ENCODE peak calls at places on chromosomes 4 and X, in five cellular contexts. D is stimulated activated CD8-positive, alpha-beta memory T cell treated with anti-CD3 and anti-CD28 coated beads, Interleukin-15, amount 100 ng/mL, for 4 hours; O is right cardiac atrium; I is A673; X is coronary artery. L is an unnamed sample.

GRCh38 chr4:177339794-177340374 is 30.2 kb downstream of the NEIL3 start:
- DNase-seq in O (no peak), D (no peak), I (peak; percentile 41), X (no peak), L (no peak)

GRCh38 chrX:2397648-2398340 is 103.0 kb downstream of the DHRSX start:
- DNase-seq in O (no peak), X (no peak), D (no peak), I (no peak), L (no peak)

GRCh38 chrX:136711147-136711546 is 63.2 kb downstream of the CD40LG start:
- DNase-seq in O (peak; percentile 57), X (no peak), D (no peak), I (peak; percentile 49), L (no peak)

GRCh38 chr4:109214622-109215350 is 87.7 kb downstream of the COL25A1 start:
- DNase-seq in I (no peak), D (no peak), O (no peak), X (no peak), L (no peak)

GRCh38 chrX:63761639-63762038 is 23.4 kb downstream of the ARHGEF9 start:
- DNase-seq in O (no peak), X (no peak), D (no peak), I (no peak), L (no peak)

GRCh38 chr4:142379277-142380051 is 466.6 kb downstream of the INPP4B start:
- DNase-seq in I (peak; percentile 79), O (no peak), X (no peak), D (no peak), L (no peak)

GRCh38 chrX:102720237-102721168 is at the start of gene GPRASP3:
- DNase-seq in D (peak; percentile 23), I (peak; percentile 68), O (peak; percentile 90), X (no peak), L (peak; percentile 3)

GRCh38 chr4:24915121-24915922 is 2.5 kb upstream of the CCDC149 start:
- DNase-seq in I (no peak), X (no peak), D (no peak), O (no peak), L (no peak)

GRCh38 chrX:16429391-16429790 is 220.6 kb upstream of the S100G start:
- DNase-seq in X (no peak), I (no peak), O (no peak), D (no peak), L (no peak)

GRCh38 chrX:72306085-72306801 is 529 bp upstream of the CITED1 start:
- DNase-seq in I (peak; percentile 40), O (no peak), X (no peak), D (no peak), L (no peak)

GRCh38 chr4:168453146-168453545 is 27.1 kb downstream of the DDX60L start:
- DNase-seq in O (no peak), I (peak; percentile 34), X (no peak), D (no peak), L (no peak)

GRCh38 chrX:119391279-119391678 is 7.9 kb upstream of the SLC25A43 start:
- DNase-seq in X (no peak), O (no peak), I (peak; percentile 12), D (no peak), L (no peak)

GRCh38 chr4:8182858-8183725 is 16.0 kb upstream of the SH3TC1 start:
- DNase-seq in I (peak; percentile 19), O (peak; percentile 95), D (no peak), X (no peak), L (no peak)

GRCh38 chr4:152937535-152938236 is 1.6 kb downstream of the FHDC1 start:
- DNase-seq in D (no peak), O (peak; percentile 58), I (peak; percentile 34), X (no peak), L (no peak)

GRCh38 chrX:413322-414201 is 26.9 kb upstream of the PPP2R3B start:
- DNase-seq in I (no peak), X (no peak), O (peak; percentile 86), D (no peak), L (no peak)

GRCh38 chr4:7179158-7179557 is 13.2 kb upstream of the SORCS2 start:
- DNase-seq in O (no peak), D (no peak), I (no peak), X (no peak), L (no peak)

GRCh38 chr4:158873795-158874359 is 105.1 kb downstream of the FNIP2 start:
- DNase-seq in O (no peak), I (no peak), D (no peak), X (no peak), L (no peak)